ENCODE peak calls at places on chromosomes 3 and 15, in four cellular contexts. W, M, A and H are unnamed samples. For H3K27me3, the result is how much of the 10 kb centered on the place peaks cover.

GRCh38 chr3:77052733-77053680 is 13.1 kb downstream of the ROBO2 start:
- DNase-seq in W (no peak), M (no peak), A (no peak), H (no peak)

GRCh38 chr15:24878153-24878552 is 76.6 kb upstream of the SNRPN start:
- DNase-seq in W (no peak), M (no peak), A (no peak), H (no peak)

GRCh38 chr15:72168131-72168825 is 29.3 kb downstream of the GRAMD2A start:
- DNase-seq in W (no peak), M (no peak), A (no peak), H (peak)

GRCh38 chr3:62554264-62554799 is 181.0 kb upstream of the FEZF2 start:
- DNase-seq in W (no peak), M (no peak), A (peak), H (no peak)

GRCh38 chr3:151911462-151911861 is 38.0 kb downstream of the SUCNR1 start:
- DNase-seq in W (no peak), M (no peak), A (no peak), H (no peak)

GRCh38 chr3:115982629-115983028 is 359.3 kb downstream of the GAP43 start:
- DNase-seq in W (no peak), M (no peak), A (no peak), H (no peak)

GRCh38 chr3:13785853-13786455 is 93.9 kb downstream of the WNT7A start:
- DNase-seq in W (no peak), M (no peak), A (peak), H (no peak)

GRCh38 chr3:10513306-10513705 is 7.9 kb upstream of the ATP2B2 start:
- DNase-seq in W (no peak), M (no peak), A (no peak), H (no peak)

GRCh38 chr3:71397046-71397445 is 186.5 kb downstream of the FOXP1 start:
- DNase-seq in W (no peak), M (peak), A (peak), H (no peak)

GRCh38 chr3:113668015-113668414 is 28.4 kb downstream of the USF3 start:
- DNase-seq in W (no peak), M (no peak), A (no peak), H (peak)

GRCh38 chr3:99321261-99321660 is 317.1 kb upstream of the COL8A1 start:
- DNase-seq in W (no peak), M (no peak), A (no peak), H (no peak)

GRCh38 chr3:38728008-38728407 is 78.5 kb upstream of the SCN5A start:
- DNase-seq in W (no peak), M (no peak), A (no peak), H (no peak)

GRCh38 chr3:170417090-170417489 is 1.6 kb upstream of the CLDN11 start:
- DNase-seq in W (no peak), M (no peak), A (no peak), H (no peak)

GRCh38 chr15:81781316-81781868 is 264.4 kb downstream of the MEX3B start:
- DNase-seq in W (no peak), M (no peak), A (no peak), H (no peak)
- H3K27me3 ChIP-seq in W (under half), M (under half), A (under half), H (under half)

DNA sequence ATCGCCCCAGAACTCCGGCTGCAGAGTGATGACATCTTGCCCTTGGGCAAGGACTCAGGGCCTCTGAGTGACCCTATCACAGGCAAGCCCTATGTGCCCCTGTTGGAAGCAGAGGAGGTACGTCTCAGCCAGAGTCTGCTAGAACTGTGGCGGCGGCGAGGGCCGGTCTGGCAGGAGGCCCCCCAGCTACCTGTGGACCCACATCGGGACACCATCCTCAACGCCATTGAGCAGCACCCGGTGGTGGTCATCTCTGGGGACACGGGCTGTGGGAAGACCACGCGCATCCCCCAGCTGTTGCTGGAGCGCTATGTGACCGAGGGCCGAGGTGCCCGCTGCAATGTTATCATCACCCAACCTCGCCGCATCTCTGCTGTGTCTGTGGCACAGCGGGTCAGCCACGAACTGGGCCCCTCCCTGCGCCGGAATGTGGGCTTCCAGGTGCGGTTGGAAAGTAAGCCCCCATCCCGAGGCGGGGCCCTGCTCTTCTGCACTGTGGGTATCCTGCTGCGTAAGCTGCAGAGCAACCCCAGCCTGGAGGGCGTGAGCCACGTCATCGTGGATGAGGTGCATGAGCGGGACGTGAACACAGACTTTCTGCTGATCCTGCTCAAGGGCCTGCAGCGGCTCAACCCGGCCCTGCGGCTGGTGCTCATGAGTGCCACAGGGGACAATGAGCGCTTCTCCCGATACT is 43.4 kb downstream of the DHX30 start:
- DNase-seq in W (no peak), M (no peak), A (no peak), H (no peak)
- H3K27me3 ChIP-seq in W (under half), M (under half), A (under half), H (under half)

GRCh38 chr3:43995929-43996378 is 245.7 kb upstream of the TOPAZ1 start:
- DNase-seq in W (no peak), M (no peak), A (peak), H (no peak)

GRCh38 chr3:43998841-43999805 is 242.6 kb upstream of the TOPAZ1 start:
- DNase-seq in W (no peak), M (no peak), A (peak), H (no peak)

GRCh38 chr3:43998374-43998840 is 243.3 kb upstream of the TOPAZ1 start:
- DNase-seq in W (no peak), M (no peak), A (peak), H (no peak)

GRCh38 chr3:43996379-43997301 is 245.0 kb upstream of the TOPAZ1 start:
- DNase-seq in W (no peak), M (no peak), A (peak), H (no peak)

DNA sequence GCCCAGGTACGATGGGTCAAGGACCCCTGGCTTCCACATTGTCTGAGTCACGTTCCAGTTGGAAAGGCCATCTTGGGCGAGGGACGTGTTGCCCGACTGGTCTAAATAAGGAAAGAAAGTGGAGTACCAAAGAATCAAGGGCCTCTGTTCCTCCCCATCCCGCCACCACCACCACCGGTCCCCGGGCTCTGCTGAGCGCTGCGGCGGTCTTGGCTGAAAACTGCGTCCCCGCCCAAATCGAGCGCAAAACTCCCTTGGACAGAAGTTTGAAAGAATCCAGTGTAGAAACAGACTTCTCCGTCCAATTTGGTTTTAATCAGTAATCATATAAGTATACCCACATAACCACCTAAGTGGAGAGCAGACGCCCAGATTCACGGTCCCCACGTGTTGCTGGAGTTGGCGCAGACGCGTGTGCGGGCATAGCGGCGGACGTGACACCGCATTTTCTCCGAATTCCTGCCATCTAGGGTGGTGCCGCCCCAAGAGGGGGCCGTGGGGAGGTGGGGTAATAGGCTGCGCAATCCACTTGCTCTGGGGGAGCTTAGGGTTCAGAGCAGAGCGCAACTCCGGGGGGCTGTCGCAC is 243.8 kb upstream of the TOPAZ1 start:
- DNase-seq in W (no peak), M (no peak), A (peak), H (no peak)
- H3K27me3 ChIP-seq in W (under half), M (half or more), A (half or more), H (under half)

DNA sequence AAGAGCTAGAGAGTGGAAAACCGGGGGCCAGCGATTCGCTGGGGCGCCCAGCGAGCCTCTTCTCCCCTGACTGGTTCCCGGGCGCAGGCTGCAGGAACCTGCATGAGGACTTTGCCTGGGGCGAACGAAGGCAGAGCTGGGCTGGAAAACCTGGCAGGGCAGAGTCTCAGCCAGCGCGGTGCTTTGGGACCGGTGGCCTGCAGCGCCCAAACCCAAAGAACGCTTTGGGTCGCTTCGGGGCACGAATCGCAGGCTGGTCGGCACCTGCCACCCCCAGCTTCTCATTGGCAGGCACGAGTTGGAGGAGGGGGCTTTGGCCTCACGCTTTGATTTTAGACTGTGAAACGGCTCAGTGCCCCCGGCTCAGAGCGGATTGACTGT is 3.0 kb downstream of the ONECUT1 start:
- DNase-seq in W (no peak), M (no peak), A (peak), H (no peak)
- H3K27me3 ChIP-seq in W (under half), M (half or more), A (half or more), H (under half)

GRCh38 chr15:73866881-73867410 is 6.4 kb upstream of the TBC1D21 start:
- DNase-seq in W (no peak), M (no peak), A (peak), H (no peak)

GRCh38 chr15:73867426-73867825 is 5.9 kb upstream of the TBC1D21 start:
- DNase-seq in W (no peak), M (no peak), A (no peak), H (no peak)

GRCh38 chr15:73867956-73868355 is 5.4 kb upstream of the TBC1D21 start:
- DNase-seq in W (no peak), M (no peak), A (no peak), H (no peak)

GRCh38 chr15:73870700-73871408 is 2.5 kb upstream of the TBC1D21 start:
- DNase-seq in W (no peak), M (no peak), A (no peak), H (no peak)

GRCh38 chr15:73869216-73869995 is 4.0 kb upstream of the TBC1D21 start:
- DNase-seq in W (no peak), M (no peak), A (no peak), H (no peak)
- H3K27me3 ChIP-seq in W (under half), M (under half), A (under half), H (under half)

GRCh38 chr3:69738859-69739203 is 433 bp upstream of the MITF start:
- DNase-seq in W (no peak), M (no peak), A (no peak), H (no peak)
- H3K27me3 ChIP-seq in W (under half), M (under half), A (half or more), H (under half)